ENCODE peak calls at places on chromosome 12, in six cellular contexts. One of them, this sample, is unnamed.

GRCh38 chr12:29152223-29152868 is 3.3 kb downstream of the FAR2 start:
- DNase-seq in hepatocyte: no peak
- DNase-seq in GM06990: peak; percentile 10
- DNase-seq in NAMALWA: peak; percentile 19
- DNase-seq in activated gamma-delta T cell treated with anti-CD3 and anti-CD28 coated beads, Interleukin-2, amount 50 U/mL, for 16 hours: no peak
- DNase-seq in HFFc6: no peak
- DNase-seq in this sample: no peak

GRCh38 chr12:56128669-56129209 is 672 bp downstream of the ESYT1 start:
- DNase-seq in hepatocyte: peak; percentile 59
- DNase-seq in GM06990: peak; percentile 51
- DNase-seq in NAMALWA: peak; percentile 36
- DNase-seq in activated gamma-delta T cell treated with anti-CD3 and anti-CD28 coated beads, Interleukin-2, amount 50 U/mL, for 16 hours: no peak
- DNase-seq in HFFc6: no peak
- DNase-seq in this sample: no peak

GRCh38 chr12:7060353-7060954 is at the start of gene C1S:
- DNase-seq in hepatocyte: peak; percentile 87
- DNase-seq in GM06990: no peak
- DNase-seq in NAMALWA: no peak
- DNase-seq in activated gamma-delta T cell treated with anti-CD3 and anti-CD28 coated beads, Interleukin-2, amount 50 U/mL, for 16 hours: no peak
- DNase-seq in HFFc6: peak; percentile 94
- DNase-seq in this sample: no peak

GRCh38 chr12:116929885-116930284 is 19.1 kb downstream of the FBXW8 start:
- DNase-seq in hepatocyte: no peak
- DNase-seq in GM06990: no peak
- DNase-seq in NAMALWA: no peak
- DNase-seq in activated gamma-delta T cell treated with anti-CD3 and anti-CD28 coated beads, Interleukin-2, amount 50 U/mL, for 16 hours: no peak
- DNase-seq in HFFc6: no peak
- DNase-seq in this sample: no peak

GRCh38 chr12:20646239-20646827 is 48.8 kb upstream of the SLCO1C1 start:
- DNase-seq in hepatocyte: peak; percentile 56
- DNase-seq in GM06990: no peak
- DNase-seq in NAMALWA: peak; percentile 61
- DNase-seq in activated gamma-delta T cell treated with anti-CD3 and anti-CD28 coated beads, Interleukin-2, amount 50 U/mL, for 16 hours: no peak
- DNase-seq in HFFc6: peak; percentile 53
- DNase-seq in this sample: no peak

GRCh38 chr12:1093166-1093751 is 102.2 kb downstream of the ERC1 start:
- DNase-seq in hepatocyte: peak; percentile 71
- DNase-seq in GM06990: peak; percentile 48
- DNase-seq in NAMALWA: peak; percentile 86
- DNase-seq in activated gamma-delta T cell treated with anti-CD3 and anti-CD28 coated beads, Interleukin-2, amount 50 U/mL, for 16 hours: peak; percentile 4
- DNase-seq in HFFc6: peak; percentile 53
- DNase-seq in this sample: peak; percentile 39

GRCh38 chr12:11795192-11795909 is 145.9 kb downstream of the ETV6 start:
- DNase-seq in hepatocyte: no peak
- DNase-seq in GM06990: no peak
- DNase-seq in NAMALWA: no peak
- DNase-seq in activated gamma-delta T cell treated with anti-CD3 and anti-CD28 coated beads, Interleukin-2, amount 50 U/mL, for 16 hours: no peak
- DNase-seq in HFFc6: no peak
- DNase-seq in this sample: no peak

GRCh38 chr12:124150176-124150575 is 144.7 kb upstream of the RFLNA start:
- DNase-seq in hepatocyte: no peak
- DNase-seq in GM06990: no peak
- DNase-seq in NAMALWA: no peak
- DNase-seq in activated gamma-delta T cell treated with anti-CD3 and anti-CD28 coated beads, Interleukin-2, amount 50 U/mL, for 16 hours: no peak
- DNase-seq in HFFc6: no peak
- DNase-seq in this sample: no peak

GRCh38 chr12:48180857-48181495 is 2.5 kb upstream of the CCDC184 start:
- DNase-seq in hepatocyte: no peak
- DNase-seq in GM06990: no peak
- DNase-seq in NAMALWA: no peak
- DNase-seq in activated gamma-delta T cell treated with anti-CD3 and anti-CD28 coated beads, Interleukin-2, amount 50 U/mL, for 16 hours: no peak
- DNase-seq in HFFc6: no peak
- DNase-seq in this sample: no peak

GRCh38 chr12:40980346-40981005 is 207.6 kb upstream of the PDZRN4 start:
- DNase-seq in hepatocyte: no peak
- DNase-seq in GM06990: no peak
- DNase-seq in NAMALWA: no peak
- DNase-seq in activated gamma-delta T cell treated with anti-CD3 and anti-CD28 coated beads, Interleukin-2, amount 50 U/mL, for 16 hours: no peak
- DNase-seq in HFFc6: no peak
- DNase-seq in this sample: no peak

GRCh38 chr12:59372971-59373370 is 222.9 kb upstream of the SLC16A7 start:
- DNase-seq in hepatocyte: peak; percentile 28
- DNase-seq in GM06990: no peak
- DNase-seq in NAMALWA: peak; percentile 19
- DNase-seq in activated gamma-delta T cell treated with anti-CD3 and anti-CD28 coated beads, Interleukin-2, amount 50 U/mL, for 16 hours: no peak
- DNase-seq in HFFc6: no peak
- DNase-seq in this sample: no peak

GRCh38 chr12:2481951-2482350 is 312.8 kb upstream of the FKBP4 start:
- DNase-seq in hepatocyte: no peak
- DNase-seq in GM06990: no peak
- DNase-seq in NAMALWA: no peak
- DNase-seq in activated gamma-delta T cell treated with anti-CD3 and anti-CD28 coated beads, Interleukin-2, amount 50 U/mL, for 16 hours: no peak
- DNase-seq in HFFc6: no peak
- DNase-seq in this sample: no peak

GRCh38 chr12:75862692-75863471 is 168.7 kb downstream of the PHLDA1 start:
- DNase-seq in hepatocyte: peak; percentile 10
- DNase-seq in GM06990: no peak
- DNase-seq in NAMALWA: no peak
- DNase-seq in activated gamma-delta T cell treated with anti-CD3 and anti-CD28 coated beads, Interleukin-2, amount 50 U/mL, for 16 hours: no peak
- DNase-seq in HFFc6: peak; percentile 78
- DNase-seq in this sample: no peak

GRCh38 chr12:47816646-47817271 is 2.9 kb downstream of the HDAC7 start:
- DNase-seq in hepatocyte: no peak
- DNase-seq in GM06990: no peak
- DNase-seq in NAMALWA: no peak
- DNase-seq in activated gamma-delta T cell treated with anti-CD3 and anti-CD28 coated beads, Interleukin-2, amount 50 U/mL, for 16 hours: no peak
- DNase-seq in HFFc6: no peak
- DNase-seq in this sample: no peak

GRCh38 chr12:102946042-102946441 is 11.4 kb upstream of the ASCL1 start:
- DNase-seq in hepatocyte: no peak
- DNase-seq in GM06990: no peak
- DNase-seq in NAMALWA: no peak
- DNase-seq in activated gamma-delta T cell treated with anti-CD3 and anti-CD28 coated beads, Interleukin-2, amount 50 U/mL, for 16 hours: no peak
- DNase-seq in HFFc6: no peak
- DNase-seq in this sample: no peak

GRCh38 chr12:27841392-27841882 is 61.4 kb upstream of the MANSC4 start:
- DNase-seq in hepatocyte: peak; percentile 26
- DNase-seq in GM06990: no peak
- DNase-seq in NAMALWA: no peak
- DNase-seq in activated gamma-delta T cell treated with anti-CD3 and anti-CD28 coated beads, Interleukin-2, amount 50 U/mL, for 16 hours: no peak
- DNase-seq in HFFc6: peak; percentile 22
- DNase-seq in this sample: no peak

GRCh38 chr12:86914716-86915115 is 658.5 kb upstream of the MGAT4C start:
- DNase-seq in hepatocyte: peak; percentile 36
- DNase-seq in GM06990: no peak
- DNase-seq in NAMALWA: peak; percentile 38
- DNase-seq in activated gamma-delta T cell treated with anti-CD3 and anti-CD28 coated beads, Interleukin-2, amount 50 U/mL, for 16 hours: no peak
- DNase-seq in HFFc6: peak; percentile 1
- DNase-seq in this sample: no peak

GRCh38 chr12:67441736-67442346 is 172.7 kb downstream of the CAND1 start:
- DNase-seq in hepatocyte: peak; percentile 91
- DNase-seq in GM06990: no peak
- DNase-seq in NAMALWA: peak; percentile 76
- DNase-seq in activated gamma-delta T cell treated with anti-CD3 and anti-CD28 coated beads, Interleukin-2, amount 50 U/mL, for 16 hours: peak; percentile 60
- DNase-seq in HFFc6: peak; percentile 55
- DNase-seq in this sample: peak; percentile 69

GRCh38 chr12:78403681-78404080 is 460.9 kb upstream of the SYT1 start:
- DNase-seq in hepatocyte: no peak
- DNase-seq in GM06990: no peak
- DNase-seq in NAMALWA: no peak
- DNase-seq in activated gamma-delta T cell treated with anti-CD3 and anti-CD28 coated beads, Interleukin-2, amount 50 U/mL, for 16 hours: no peak
- DNase-seq in HFFc6: no peak
- DNase-seq in this sample: no peak

GRCh38 chr12:108915632-108916133 is 35.8 kb downstream of the DAO start:
- DNase-seq in hepatocyte: no peak
- DNase-seq in GM06990: no peak
- DNase-seq in NAMALWA: no peak
- DNase-seq in activated gamma-delta T cell treated with anti-CD3 and anti-CD28 coated beads, Interleukin-2, amount 50 U/mL, for 16 hours: no peak
- DNase-seq in HFFc6: no peak
- DNase-seq in this sample: no peak

GRCh38 chr12:132807295-132808222 is 21.1 kb downstream of the GOLGA3 start:
- DNase-seq in hepatocyte: no peak
- DNase-seq in GM06990: no peak
- DNase-seq in NAMALWA: no peak
- DNase-seq in activated gamma-delta T cell treated with anti-CD3 and anti-CD28 coated beads, Interleukin-2, amount 50 U/mL, for 16 hours: no peak
- DNase-seq in HFFc6: no peak
- DNase-seq in this sample: no peak

GRCh38 chr12:112389228-112389627 is 7.0 kb upstream of the HECTD4 start:
- DNase-seq in hepatocyte: no peak
- DNase-seq in GM06990: no peak
- DNase-seq in NAMALWA: no peak
- DNase-seq in activated gamma-delta T cell treated with anti-CD3 and anti-CD28 coated beads, Interleukin-2, amount 50 U/mL, for 16 hours: no peak
- DNase-seq in HFFc6: no peak
- DNase-seq in this sample: no peak

GRCh38 chr12:93176166-93176565 is 201.6 kb upstream of the NUDT4 start:
- DNase-seq in hepatocyte: no peak
- DNase-seq in GM06990: no peak
- DNase-seq in NAMALWA: no peak
- DNase-seq in activated gamma-delta T cell treated with anti-CD3 and anti-CD28 coated beads, Interleukin-2, amount 50 U/mL, for 16 hours: no peak
- DNase-seq in HFFc6: peak; percentile 57
- DNase-seq in this sample: no peak

GRCh38 chr12:49903700-49904423 is at the start of gene FAIM2:
- DNase-seq in hepatocyte: peak; percentile 79
- DNase-seq in GM06990: no peak
- DNase-seq in NAMALWA: no peak
- DNase-seq in activated gamma-delta T cell treated with anti-CD3 and anti-CD28 coated beads, Interleukin-2, amount 50 U/mL, for 16 hours: no peak
- DNase-seq in HFFc6: no peak
- DNase-seq in this sample: no peak

GRCh38 chr12:75938189-75938588 is 93.4 kb downstream of the PHLDA1 start:
- DNase-seq in hepatocyte: no peak
- DNase-seq in GM06990: no peak
- DNase-seq in NAMALWA: no peak
- DNase-seq in activated gamma-delta T cell treated with anti-CD3 and anti-CD28 coated beads, Interleukin-2, amount 50 U/mL, for 16 hours: no peak
- DNase-seq in HFFc6: no peak
- DNase-seq in this sample: no peak

GRCh38 chr12:57892232-57892987 is 45.9 kb upstream of the CTDSP2 start:
- DNase-seq in hepatocyte: no peak
- DNase-seq in GM06990: no peak
- DNase-seq in NAMALWA: no peak
- DNase-seq in activated gamma-delta T cell treated with anti-CD3 and anti-CD28 coated beads, Interleukin-2, amount 50 U/mL, for 16 hours: no peak
- DNase-seq in HFFc6: no peak
- DNase-seq in this sample: no peak

GRCh38 chr12:47870175-47870781 is 34.5 kb downstream of the VDR start:
- DNase-seq in hepatocyte: peak; percentile 55
- DNase-seq in GM06990: no peak
- DNase-seq in NAMALWA: peak; percentile 30
- DNase-seq in activated gamma-delta T cell treated with anti-CD3 and anti-CD28 coated beads, Interleukin-2, amount 50 U/mL, for 16 hours: no peak
- DNase-seq in HFFc6: peak; percentile 46
- DNase-seq in this sample: no peak

GRCh38 chr12:132804426-132804861 is 24.2 kb downstream of the GOLGA3 start:
- DNase-seq in hepatocyte: peak; percentile 34
- DNase-seq in GM06990: no peak
- DNase-seq in NAMALWA: no peak
- DNase-seq in activated gamma-delta T cell treated with anti-CD3 and anti-CD28 coated beads, Interleukin-2, amount 50 U/mL, for 16 hours: no peak
- DNase-seq in HFFc6: no peak
- DNase-seq in this sample: no peak

GRCh38 chr12:57210926-57211700 is 5.5 kb upstream of the NXPH4 start:
- DNase-seq in hepatocyte: no peak
- DNase-seq in GM06990: no peak
- DNase-seq in NAMALWA: peak; percentile 74
- DNase-seq in activated gamma-delta T cell treated with anti-CD3 and anti-CD28 coated beads, Interleukin-2, amount 50 U/mL, for 16 hours: no peak
- DNase-seq in HFFc6: no peak
- DNase-seq in this sample: no peak